ENCODE peak calls at places on chromosomes 1 and 21, in five cellular contexts. N is A549, M is GM12878, G is endothelial cell of umbilical vein, B is HepG2. A is an unnamed sample.

GRCh38 chr21:42079008-42079938 is 8.2 kb downstream of the UMODL1 start:
- DNase-seq in N (no peak), M (no peak), G (no peak), B (no peak), A (no peak)

GRCh38 chr1:115692224-115692623 is 50.5 kb downstream of the VANGL1 start:
- DNase-seq in N (no peak), M (no peak), G (no peak), B (no peak), A (no peak)

GRCh38 chr1:181251713-181252075 is 163.2 kb downstream of the IER5 start:
- DNase-seq in N (no peak), M (no peak), G (no peak), B (no peak), A (no peak)

GRCh38 chr1:119286587-119287181 is 81.9 kb upstream of the HAO2 start:
- DNase-seq in N (peak), M (no peak), G (peak), B (peak), A (peak)

GRCh38 chr1:208231929-208232360 is 12.2 kb downstream of the PLXNA2 start:
- DNase-seq in N (no peak), M (no peak), G (peak), B (no peak), A (no peak)

GRCh38 chr21:31316488-31317169 is 27.4 kb downstream of the TIAM1 start:
- DNase-seq in N (no peak), M (no peak), G (no peak), B (no peak), A (no peak)

GRCh38 chr1:37305841-37306240 is 168.5 kb upstream of the ZC3H12A start:
- DNase-seq in N (no peak), M (no peak), G (no peak), B (no peak), A (no peak)

GRCh38 chr1:110053557-110054428 is 16.7 kb downstream of the ALX3 start:
- DNase-seq in N (peak), M (no peak), G (peak), B (peak), A (peak)

GRCh38 chr21:34745557-34746255 is 76.9 kb downstream of the CLIC6 start:
- DNase-seq in N (peak), M (peak), G (peak), B (peak), A (peak)

GRCh38 chr1:90708826-90709225 is 8.3 kb downstream of the BARHL2 start:
- DNase-seq in N (no peak), M (no peak), G (no peak), B (no peak), A (no peak)

GRCh38 chr1:150476754-150477153 is 10.5 kb upstream of the TARS2 start:
- DNase-seq in N (no peak), M (no peak), G (no peak), B (no peak), A (no peak)

GRCh38 chr21:38306833-38307232 is 50.0 kb downstream of the KCNJ15 start:
- DNase-seq in N (no peak), M (no peak), G (no peak), B (no peak), A (no peak)

GRCh38 chr1:61152066-61152465 is 69.7 kb downstream of the NFIA start:
- DNase-seq in N (no peak), M (no peak), G (no peak), B (peak), A (no peak)

GRCh38 chr1:111802110-111802509 is 46.4 kb downstream of the DDX20 start:
- DNase-seq in N (no peak), M (no peak), G (no peak), B (no peak), A (no peak)

GRCh38 chr1:6384962-6385672 is 8.4 kb downstream of the ACOT7 start:
- DNase-seq in N (no peak), M (no peak), G (no peak), B (no peak), A (no peak)

GRCh38 chr1:116763116-116763786 is 9.0 kb downstream of the CD2 start:
- DNase-seq in N (no peak), M (no peak), G (no peak), B (no peak), A (no peak)

GRCh38 chr1:30420519-30421050 is 302.8 kb downstream of the MATN1 start:
- DNase-seq in N (no peak), M (no peak), G (no peak), B (no peak), A (no peak)

GRCh38 chr1:84300991-84301758 is at the start of gene SAMD13:
- DNase-seq in N (peak), M (peak), G (peak), B (no peak), A (peak)

GRCh38 chr1:15799004-15799867 is 8.2 kb downstream of the UQCRHL start:
- DNase-seq in N (peak), M (no peak), G (peak), B (peak), A (peak)

GRCh38 chr1:207013321-207014085 is 19.1 kb downstream of the C1orf116 start:
- DNase-seq in N (no peak), M (no peak), G (no peak), B (no peak), A (no peak)

GRCh38 chr1:110477445-110477957 is 26.6 kb downstream of the PROK1 start:
- DNase-seq in N (peak), M (no peak), G (no peak), B (no peak), A (peak)

GRCh38 chr21:33036430-33037162 is 10.9 kb downstream of the OLIG2 start:
- DNase-seq in N (no peak), M (no peak), G (peak), B (no peak), A (peak)

GRCh38 chr1:76381450-76382108 is 307.0 kb downstream of the ST6GALNAC3 start:
- DNase-seq in N (no peak), M (no peak), G (no peak), B (no peak), A (no peak)

GRCh38 chr1:115474166-115474565 is 136.1 kb upstream of the NGF start:
- DNase-seq in N (no peak), M (no peak), G (no peak), B (no peak), A (no peak)

GRCh38 chr1:225882699-225883615 is 777 bp upstream of the TMEM63A start:
- DNase-seq in N (peak), M (no peak), G (peak), B (peak), A (peak)

GRCh38 chr1:46303872-46304326 is 401 bp downstream of the UQCRH start:
- DNase-seq in N (no peak), M (no peak), G (peak), B (no peak), A (peak)

GRCh38 chr1:202836616-202837403 is 26.1 kb downstream of the PCAT6 start:
- DNase-seq in N (no peak), M (no peak), G (no peak), B (no peak), A (peak)

GRCh38 chr1:115158181-115158580 is 68.9 kb upstream of the TSPAN2 start:
- DNase-seq in N (no peak), M (no peak), G (no peak), B (no peak), A (no peak)

DNA sequence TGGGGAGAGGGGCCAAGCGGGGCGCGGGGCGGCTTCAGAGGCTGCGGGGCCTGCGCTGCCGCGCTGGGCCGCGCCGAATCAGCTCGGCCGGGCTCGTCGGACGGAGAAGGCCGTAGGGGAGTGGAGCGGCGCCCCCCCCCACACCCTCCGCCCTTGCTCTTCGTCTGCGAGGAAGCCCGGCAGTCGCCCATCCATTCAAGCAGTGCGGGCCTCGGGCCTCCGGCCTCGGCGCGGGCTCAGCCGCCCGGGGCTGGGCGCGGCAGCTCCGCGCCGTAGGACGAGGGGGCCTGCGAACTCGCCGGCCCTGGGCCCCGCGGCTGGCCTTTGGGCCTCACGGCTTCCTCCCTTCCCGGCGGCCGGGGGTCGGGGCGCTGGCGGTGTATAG is 564 bp downstream of the CTPS1 start:
- DNase-seq in N (no peak), M (no peak), G (no peak), B (no peak), A (no peak)
- TF ChIP-seq MYC in N (no peak), M (no peak), G (no peak), B (no peak), A (no peak)

GRCh38 chr1:246267426-246267825 is 239.7 kb downstream of the SMYD3 start:
- DNase-seq in N (no peak), M (no peak), G (no peak), B (no peak), A (no peak)

GRCh38 chr1:246262281-246262680 is 244.8 kb downstream of the SMYD3 start:
- DNase-seq in N (no peak), M (no peak), G (peak), B (no peak), A (no peak)

GRCh38 chr1:246265481-246265880 is 241.6 kb downstream of the SMYD3 start:
- DNase-seq in N (no peak), M (no peak), G (no peak), B (no peak), A (no peak)

GRCh38 chr1:246258250-246258649 is 248.8 kb downstream of the SMYD3 start:
- DNase-seq in N (no peak), M (no peak), G (no peak), B (no peak), A (no peak)

DNA sequence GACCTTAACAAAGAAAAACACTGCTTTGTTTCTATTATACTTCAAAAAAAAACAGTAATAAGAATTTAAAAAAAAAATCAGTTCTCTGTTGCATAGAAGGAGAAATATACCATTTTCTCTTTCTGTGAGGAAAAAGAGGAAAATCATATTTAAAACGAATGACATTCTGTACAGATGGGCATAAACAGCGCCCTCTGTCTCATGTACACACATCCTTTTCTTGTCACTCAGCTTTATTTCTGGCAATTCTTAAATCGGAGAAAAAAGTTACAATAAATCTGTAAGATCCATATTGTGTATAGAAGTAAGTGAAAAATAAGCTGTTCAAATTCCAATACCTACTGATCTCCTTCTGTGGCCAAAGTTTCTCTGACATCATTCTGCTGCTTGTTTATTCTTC is 245.4 kb downstream of the SMYD3 start:
- DNase-seq in N (no peak), M (no peak), G (no peak), B (no peak), A (peak)
- TF ChIP-seq CTCF in N (no peak), M (no peak), G (peak), B (peak), A (no peak)

GRCh38 chr1:231605389-231606100 is 21.0 kb upstream of the DISC1 start:
- DNase-seq in N (no peak), M (no peak), G (no peak), B (no peak), A (no peak)

GRCh38 chr1:231604276-231604621 is 22.3 kb upstream of the DISC1 start:
- DNase-seq in N (no peak), M (no peak), G (no peak), B (no peak), A (no peak)

GRCh38 chr1:231601775-231602674 is 24.6 kb upstream of the DISC1 start:
- DNase-seq in N (no peak), M (no peak), G (peak), B (no peak), A (no peak)

GRCh38 chr1:231602675-231602984 is 24.0 kb upstream of the DISC1 start:
- DNase-seq in N (no peak), M (no peak), G (no peak), B (no peak), A (no peak)

GRCh38 chr1:231603598-231604275 is 22.9 kb upstream of the DISC1 start:
- DNase-seq in N (peak), M (no peak), G (peak), B (peak), A (peak)
- H3K4me3 ChIP-seq in N (peak), M (peak), G (peak), B (peak), A (peak)

GRCh38 chr1:164591858-164592257 is 32.9 kb downstream of the PBX1 start:
- DNase-seq in N (no peak), M (no peak), G (no peak), B (no peak), A (no peak)
- TF ChIP-seq MYC in N (no peak), M (no peak), G (no peak), B (no peak), A (no peak)

A was measured in NB4.